ENCODE peak calls at places on chromosomes 12 and 14, in ten cellular contexts. S is BJ, J is GM06990, H is right lobe of liver, U is tibial artery, Z is psoas muscle, Q is GM12864, N is activated B cell treated with CpG ODN at 0.5 μM for 24 hours, A is fibroblast of pulmonary artery, O is cardiac fibroblast. F is an unnamed sample.
A peak's percentile ranks its signal among the peaks of the same experiment; 100 is the strongest.

GRCh38 chr14:105067969-105068301 is 2.7 kb upstream of the GPR132 start:
- DNase-seq in Z (peak; percentile 37), A (no peak), J (peak; percentile 35), S (no peak), N (peak; percentile 14), H (no peak), O (no peak), U (no peak), Q (no peak), F (no peak)

GRCh38 chr14:29927596-29928341 is at the start of gene PRKD1:
- DNase-seq in S (no peak), H (peak; percentile 65), Z (peak; percentile 74), J (peak; percentile 3), Q (no peak), U (peak; percentile 51), A (peak; percentile 79), O (peak; percentile 83), N (peak; percentile 32), F (no peak)

GRCh38 chr14:29773990-29774389 is 153.7 kb downstream of the PRKD1 start:
- DNase-seq in S (no peak), U (no peak), Q (no peak), H (no peak), O (no peak), J (no peak), A (no peak), N (no peak), Z (no peak), F (no peak)

GRCh38 chr12:100128509-100128908 is 14.2 kb downstream of the BLTP3B start:
- DNase-seq in Q (no peak), J (no peak), U (peak; percentile 58), A (peak; percentile 70), N (no peak), O (peak; percentile 74), Z (no peak), H (no peak), S (no peak), F (no peak)

GRCh38 chr12:127355061-127355820 is 911.7 kb upstream of the TMEM132C start:
- DNase-seq in O (no peak), Z (no peak), J (no peak), Q (no peak), H (no peak), A (peak; percentile 6), S (no peak), N (no peak), U (no peak), F (no peak)

GRCh38 chr12:88266851-88267360 is 124.8 kb downstream of the TMTC3 start:
- DNase-seq in H (no peak), J (no peak), S (peak; percentile 15), O (peak; percentile 33), A (no peak), Q (no peak), Z (no peak), U (no peak), N (no peak), F (no peak)

GRCh38 chr12:66025477-66025876 is 105.1 kb downstream of the LLPH start:
- DNase-seq in Q (no peak), S (no peak), O (no peak), A (no peak), N (no peak), Z (no peak), U (no peak), H (no peak), J (no peak), F (no peak)

GRCh38 chr14:88668448-88669116 is 105.7 kb downstream of the ZC3H14 start:
- DNase-seq in N (no peak), S (no peak), Q (no peak), O (no peak), U (no peak), Z (no peak), A (no peak), J (peak; percentile 29), H (no peak), F (no peak)

GRCh38 chr12:64780531-64781373 is 21.5 kb upstream of the GNS start:
- DNase-seq in O (no peak), A (no peak), U (no peak), Z (peak; percentile 60), S (no peak), H (peak; percentile 77), J (peak; percentile 32), Q (no peak), N (peak; percentile 41), F (no peak)

GRCh38 chr14:94177806-94178205 is 3.7 kb downstream of the PPP4R4 start:
- DNase-seq in Q (no peak), J (no peak), N (no peak), H (no peak), A (no peak), O (no peak), S (no peak), U (no peak), Z (no peak), F (no peak)

GRCh38 chr14:96960598-96961116 is 163.5 kb downstream of the VRK1 start:
- DNase-seq in H (no peak), Q (no peak), S (no peak), U (no peak), N (no peak), Z (no peak), O (no peak), A (no peak), J (no peak), F (no peak)

GRCh38 chr12:107328442-107329133 is 235.2 kb upstream of the CRY1 start:
- DNase-seq in S (no peak), J (no peak), A (peak; percentile 66), U (no peak), Z (no peak), O (peak; percentile 29), N (no peak), Q (no peak), H (no peak), F (no peak)

GRCh38 chr14:73234586-73235394 is 2.5 kb upstream of the PAPLN start:
- DNase-seq in Q (no peak), O (no peak), H (peak; percentile 47), Z (no peak), A (no peak), S (no peak), U (peak; percentile 15), N (no peak), J (no peak), F (no peak)

GRCh38 chr14:65495196-65495595 is 82.7 kb downstream of the FUT8 start:
- DNase-seq in Q (no peak), J (no peak), H (no peak), N (no peak), S (no peak), U (no peak), Z (no peak), O (peak; percentile 25), A (peak; percentile 25), F (no peak)

DNA sequence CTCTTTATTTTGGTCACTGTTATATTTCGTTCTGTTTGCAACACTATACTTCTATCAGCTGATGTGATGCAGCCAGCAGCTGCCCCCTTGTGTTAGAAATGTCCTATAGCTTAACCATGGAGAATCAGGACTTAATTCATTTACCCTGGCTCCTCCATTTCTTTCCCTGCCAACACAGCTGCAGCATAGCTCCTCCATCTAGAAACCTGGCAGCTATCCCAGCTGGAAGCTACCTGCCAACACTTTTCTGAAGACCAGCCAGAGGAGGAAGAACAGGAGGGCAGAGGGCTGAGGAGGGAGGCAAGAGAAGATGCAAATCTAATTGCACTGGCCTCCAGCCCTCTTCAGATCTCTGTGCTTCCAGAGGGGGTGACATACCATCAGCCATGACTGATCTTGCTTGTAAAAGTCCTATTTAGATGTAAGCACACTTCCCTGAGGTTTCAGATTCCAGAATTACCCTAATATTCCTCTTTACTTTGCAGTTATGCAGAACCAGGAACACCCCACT is 156.8 kb upstream of the TMEM260 start:
- DNase-seq in Q (no peak), H (no peak), J (no peak), A (peak; percentile 93), S (no peak), O (peak; percentile 94), U (peak; percentile 66), N (no peak), Z (peak; percentile 57), F (no peak)
- TF ChIP-seq CTCF in Q (peak; percentile 40), H (peak; percentile 56), J (peak; percentile 50), A (peak; percentile 89), S (peak; percentile 80), O (peak; percentile 78), U (peak; percentile 88), N (no peak), Z (peak; percentile 60), F (peak; percentile 30)

GRCh38 chr12:98572010-98572409 is 21.5 kb upstream of the SLC25A3 start:
- DNase-seq in Z (no peak), U (no peak), H (no peak), S (no peak), O (no peak), A (peak; percentile 6), J (no peak), Q (no peak), N (no peak), F (no peak)
- TF ChIP-seq CTCF in Z (no peak), U (no peak), H (peak; percentile 26), S (no peak), O (peak; percentile 40), A (peak; percentile 43), J (peak; percentile 42), Q (peak; percentile 52), N (no peak), F (no peak)

DNA sequence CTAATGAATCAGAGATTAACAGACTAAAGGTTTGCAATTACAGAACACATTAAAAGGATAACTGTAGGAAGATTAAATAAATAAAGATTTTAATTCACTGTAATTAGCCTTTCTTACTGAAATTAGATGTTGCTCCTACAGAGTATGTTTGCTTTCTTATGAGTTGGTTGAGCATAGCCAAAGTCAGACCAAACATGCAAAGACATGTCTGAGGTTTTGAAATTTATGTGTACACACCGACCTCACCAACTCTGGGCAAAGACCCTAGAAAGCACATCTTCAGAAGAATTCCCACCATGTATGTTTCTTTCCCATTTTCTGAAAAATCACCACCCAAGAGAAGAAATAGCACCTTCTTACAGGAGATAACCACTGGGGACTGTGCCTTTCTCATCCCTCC is 159.2 kb downstream of the PAX9 start:
- DNase-seq in U (no peak), Q (no peak), A (no peak), H (no peak), O (no peak), Z (no peak), S (no peak), J (no peak), N (no peak), F (no peak)
- TF ChIP-seq CTCF in U (no peak), Q (no peak), A (no peak), H (no peak), O (no peak), Z (no peak), S (no peak), J (no peak), N (no peak), F (no peak)

DNA sequence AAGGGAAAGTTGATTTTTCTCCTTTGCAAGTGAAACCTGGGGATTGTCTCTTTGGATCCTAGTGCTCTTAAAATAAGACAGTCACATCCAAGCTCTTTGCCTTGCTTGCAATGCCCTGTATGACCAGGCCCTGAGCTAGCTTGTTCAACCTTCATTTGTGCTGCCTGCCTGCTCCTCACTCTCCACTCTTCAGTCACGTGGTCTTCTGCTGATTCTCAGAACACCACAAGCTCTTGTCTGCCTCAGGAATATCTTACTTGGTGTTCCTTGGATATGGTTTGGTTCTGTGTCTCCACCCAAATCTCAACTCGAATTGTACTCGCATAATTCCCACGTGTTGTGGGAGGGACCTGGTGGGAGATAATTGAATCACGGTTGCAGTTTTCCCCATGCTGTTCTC is 318.7 kb downstream of the RMST start:
- DNase-seq in O (no peak), J (no peak), Q (no peak), Z (no peak), A (no peak), N (no peak), S (no peak), H (no peak), U (no peak), F (no peak)
- TF ChIP-seq CTCF in O (no peak), J (no peak), Q (no peak), Z (no peak), A (no peak), N (no peak), S (no peak), H (no peak), U (no peak), F (no peak)